ENCODE peak calls at places on chromosomes 7 and 10, in five cellular contexts. T is iPS-NIHi11, D is uterus, E is kidney, Z is RPMI7951. O is an unnamed sample.

GRCh38 chr7:22452142-22452763 is 47.7 kb downstream of the STEAP1B start:
- DNase-seq in Z (no peak), D (no peak), E (no peak), T (peak; percentile 84), O (peak; percentile 29)

GRCh38 chr10:5524721-5525531 is at the start of gene CALML3:
- DNase-seq in T (no peak), Z (no peak), E (no peak), D (no peak), O (peak; percentile 63)

GRCh38 chr7:35697414-35698175 is 2.7 kb upstream of the HERPUD2 start:
- DNase-seq in D (no peak), Z (peak; percentile 63), E (no peak), T (no peak), O (peak; percentile 83)

GRCh38 chr10:132189810-132190422 is 3.2 kb downstream of the DPYSL4 start:
- DNase-seq in E (peak; percentile 67), D (no peak), T (no peak), Z (no peak), O (no peak)

GRCh38 chr10:133121479-133121878 is 33.8 kb downstream of the ADGRA1 start:
- DNase-seq in D (no peak), Z (no peak), E (no peak), T (no peak), O (no peak)

GRCh38 chr10:123009105-123009805 is 449 bp downstream of the ACADSB start:
- DNase-seq in E (peak; percentile 76), T (peak; percentile 46), Z (peak; percentile 5), D (peak; percentile 21), O (no peak)

GRCh38 chr7:57218196-57218716 is 86.0 kb upstream of the ZNF479 start:
- DNase-seq in T (no peak), D (no peak), Z (no peak), E (peak; percentile 29), O (no peak)

GRCh38 chr7:108026116-108026515 is 23.2 kb upstream of the LAMB1 start:
- DNase-seq in T (no peak), E (no peak), D (no peak), Z (no peak), O (no peak)

GRCh38 chr7:96400001-96400400 is 78.1 kb upstream of the SLC25A13 start:
- DNase-seq in E (no peak), T (no peak), D (no peak), Z (no peak), O (peak; percentile 68)

GRCh38 chr10:93465806-93466675 is 16.1 kb downstream of the MYOF start:
- DNase-seq in T (peak; percentile 59), E (peak; percentile 95), Z (peak; percentile 98), D (peak; percentile 88), O (peak; percentile 96)

GRCh38 chr7:2622869-2623697 is 8.7 kb upstream of the TTYH3 start:
- DNase-seq in Z (no peak), T (no peak), E (peak; percentile 80), D (peak; percentile 28), O (no peak)

GRCh38 chr7:39133088-39133487 is 155.4 kb downstream of the POU6F2 start:
- DNase-seq in T (no peak), E (no peak), Z (peak; percentile 3), D (no peak), O (no peak)